ENCODE peak calls at places on chromosomes 11 and 22, in four cellular contexts. One of them, this sample, is unnamed.

GRCh38 chr11:6523253-6523652 is 26.2 kb downstream of the DNHD1 start:
- DNase-seq in GM12878: no peak
- DNase-seq in IMR-90: peak
- DNase-seq in K562: no peak
- DNase-seq in this sample: peak

GRCh38 chr11:124882339-124883071 is 15.2 kb downstream of the ROBO4 start:
- DNase-seq in GM12878: no peak
- DNase-seq in IMR-90: no peak
- DNase-seq in K562: no peak
- DNase-seq in this sample: peak

GRCh38 chr11:111019931-111020381 is 225.6 kb upstream of the POU2AF2 start:
- DNase-seq in GM12878: no peak
- DNase-seq in IMR-90: peak
- DNase-seq in K562: no peak
- DNase-seq in this sample: no peak

GRCh38 chr11:47175746-47176327 is 842 bp downstream of the ARFGAP2 start:
- DNase-seq in GM12878: no peak
- DNase-seq in IMR-90: no peak
- DNase-seq in K562: no peak
- DNase-seq in this sample: no peak

GRCh38 chr11:62402226-62402625 is 16.6 kb upstream of the SCGB1A1 start:
- DNase-seq in GM12878: no peak
- DNase-seq in IMR-90: no peak
- DNase-seq in K562: no peak
- DNase-seq in this sample: no peak

GRCh38 chr22:19057539-19057938 is 64.7 kb downstream of the DGCR2 start:
- DNase-seq in GM12878: no peak
- DNase-seq in IMR-90: no peak
- DNase-seq in K562: no peak
- DNase-seq in this sample: no peak

GRCh38 chr11:107916671-107917241 is 11.5 kb upstream of the RAB39A start:
- DNase-seq in GM12878: no peak
- DNase-seq in IMR-90: no peak
- DNase-seq in K562: peak
- DNase-seq in this sample: no peak

GRCh38 chr11:65454696-65455456 is 32.3 kb downstream of the NEAT1 start:
- DNase-seq in GM12878: peak
- DNase-seq in IMR-90: peak
- DNase-seq in K562: peak
- DNase-seq in this sample: peak

GRCh38 chr11:96049426-96049825 is 125.5 kb upstream of the MTMR2 start:
- DNase-seq in GM12878: no peak
- DNase-seq in IMR-90: peak
- DNase-seq in K562: no peak
- DNase-seq in this sample: no peak

GRCh38 chr11:10568486-10568941 is at the start of gene LYVE1:
- DNase-seq in GM12878: no peak
- DNase-seq in IMR-90: no peak
- DNase-seq in K562: no peak
- DNase-seq in this sample: peak

GRCh38 chr11:1323779-1324178 is 14.3 kb upstream of the TOLLIP start:
- DNase-seq in GM12878: no peak
- DNase-seq in IMR-90: no peak
- DNase-seq in K562: no peak
- DNase-seq in this sample: no peak

GRCh38 chr11:76822406-76822805 is 38.3 kb upstream of the ACER3 start:
- DNase-seq in GM12878: no peak
- DNase-seq in IMR-90: no peak
- DNase-seq in K562: no peak
- DNase-seq in this sample: no peak

GRCh38 chr11:113574586-113574985 is 99.4 kb upstream of the DRD2 start:
- DNase-seq in GM12878: no peak
- DNase-seq in IMR-90: no peak
- DNase-seq in K562: no peak
- DNase-seq in this sample: no peak

GRCh38 chr11:117796456-117797428 is at the start of gene DSCAML1:
- DNase-seq in GM12878: no peak
- DNase-seq in IMR-90: no peak
- DNase-seq in K562: peak
- DNase-seq in this sample: no peak

GRCh38 chr11:50267851-50268250 is 235.2 kb downstream of the OR4C45 start:
- DNase-seq in GM12878: no peak
- DNase-seq in IMR-90: no peak
- DNase-seq in K562: no peak
- DNase-seq in this sample: no peak

GRCh38 chr11:130037058-130037457 is 32.6 kb upstream of the APLP2 start:
- DNase-seq in GM12878: no peak
- DNase-seq in IMR-90: peak
- DNase-seq in K562: no peak
- DNase-seq in this sample: peak

GRCh38 chr11:4495487-4495886 is 13.0 kb downstream of the OR52K1 start:
- DNase-seq in GM12878: no peak
- DNase-seq in IMR-90: no peak
- DNase-seq in K562: no peak
- DNase-seq in this sample: no peak

GRCh38 chr11:102306048-102306575 is 11.2 kb upstream of the BIRC3 start:
- DNase-seq in GM12878: no peak
- DNase-seq in IMR-90: no peak
- DNase-seq in K562: no peak
- DNase-seq in this sample: no peak

GRCh38 chr11:62857541-62857982 is 18.2 kb upstream of the WDR74 start:
- DNase-seq in GM12878: no peak
- DNase-seq in IMR-90: peak
- DNase-seq in K562: no peak
- DNase-seq in this sample: no peak

GRCh38 chr22:43226368-43226979 is 39.5 kb upstream of the TTLL12 start:
- DNase-seq in GM12878: no peak
- DNase-seq in IMR-90: peak
- DNase-seq in K562: peak
- DNase-seq in this sample: no peak

GRCh38 chr11:81970886-81971285 is 762.8 kb downstream of the FAM181B start:
- DNase-seq in GM12878: no peak
- DNase-seq in IMR-90: no peak
- DNase-seq in K562: no peak
- DNase-seq in this sample: no peak

GRCh38 chr11:64741393-64742086 is 2.4 kb downstream of the RASGRP2 start:
- DNase-seq in GM12878: no peak
- DNase-seq in IMR-90: no peak
- DNase-seq in K562: no peak
- DNase-seq in this sample: no peak

GRCh38 chr11:67998150-67999045 is 5.5 kb downstream of the UNC93B1 start:
- DNase-seq in GM12878: no peak
- DNase-seq in IMR-90: no peak
- DNase-seq in K562: no peak
- DNase-seq in this sample: no peak

GRCh38 chr11:50073113-50074105 is 40.7 kb downstream of the OR4C45 start:
- DNase-seq in GM12878: no peak
- DNase-seq in IMR-90: no peak
- DNase-seq in K562: no peak
- DNase-seq in this sample: no peak

GRCh38 chr22:43007519-43008102 is 7.3 kb downstream of the PACSIN2 start:
- DNase-seq in GM12878: no peak
- DNase-seq in IMR-90: peak
- DNase-seq in K562: peak
- DNase-seq in this sample: no peak

GRCh38 chr11:34988294-34989255 is 72.2 kb downstream of the PDHX start:
- DNase-seq in GM12878: no peak
- DNase-seq in IMR-90: peak
- DNase-seq in K562: no peak
- DNase-seq in this sample: no peak

GRCh38 chr11:3130269-3131071 is 34.6 kb downstream of the OSBPL5 start:
- DNase-seq in GM12878: no peak
- DNase-seq in IMR-90: no peak
- DNase-seq in K562: no peak
- DNase-seq in this sample: no peak

GRCh38 chr11:114448749-114449484 is 9.7 kb downstream of the REXO2 start:
- DNase-seq in GM12878: no peak
- DNase-seq in IMR-90: peak
- DNase-seq in K562: no peak
- DNase-seq in this sample: no peak

GRCh38 chr22:44860311-44860710 is 107.9 kb downstream of the ARHGAP8 start:
- DNase-seq in GM12878: no peak
- DNase-seq in IMR-90: no peak
- DNase-seq in K562: no peak
- DNase-seq in this sample: no peak

GRCh38 chr11:4697583-4697982 is at the start of gene OR51E2:
- DNase-seq in GM12878: no peak
- DNase-seq in IMR-90: peak
- DNase-seq in K562: no peak
- DNase-seq in this sample: no peak

GRCh38 chr11:66326261-66327111 is 9.6 kb upstream of the CD248 start:
- DNase-seq in GM12878: no peak
- DNase-seq in IMR-90: no peak
- DNase-seq in K562: no peak
- DNase-seq in this sample: no peak

GRCh38 chr11:68993546-68993945 is 12.8 kb upstream of the MRGPRD start:
- DNase-seq in GM12878: no peak
- DNase-seq in IMR-90: no peak
- DNase-seq in K562: no peak
- DNase-seq in this sample: no peak

GRCh38 chr11:1460396-1460795 is 26.2 kb downstream of the MOB2 start:
- DNase-seq in GM12878: no peak
- DNase-seq in IMR-90: peak
- DNase-seq in K562: no peak
- DNase-seq in this sample: no peak

GRCh38 chr11:108664241-108664640 is 628 bp upstream of the DDX10 start:
- DNase-seq in GM12878: no peak
- DNase-seq in IMR-90: no peak
- DNase-seq in K562: no peak
- DNase-seq in this sample: no peak

GRCh38 chr11:43868852-43869567 is 11.6 kb upstream of the ALKBH3 start:
- DNase-seq in GM12878: peak
- DNase-seq in IMR-90: peak
- DNase-seq in K562: peak
- DNase-seq in this sample: peak

GRCh38 chr11:24142062-24142461 is 354.8 kb upstream of the LUZP2 start:
- DNase-seq in GM12878: no peak
- DNase-seq in IMR-90: no peak
- DNase-seq in K562: no peak
- DNase-seq in this sample: no peak

GRCh38 chr11:107928046-107928766 is at the start of gene RAB39A:
- DNase-seq in GM12878: peak
- DNase-seq in IMR-90: peak
- DNase-seq in K562: peak
- DNase-seq in this sample: peak

GRCh38 chr11:23113887-23114216 is 253.6 kb upstream of the CCDC179 start:
- DNase-seq in GM12878: no peak
- DNase-seq in IMR-90: no peak
- DNase-seq in K562: no peak
- DNase-seq in this sample: no peak

GRCh38 chr11:23112390-23112789 is 252.1 kb upstream of the CCDC179 start:
- DNase-seq in GM12878: no peak
- DNase-seq in IMR-90: no peak
- DNase-seq in K562: no peak
- DNase-seq in this sample: no peak

GRCh38 chr11:23112987-23113886 is 253.0 kb upstream of the CCDC179 start:
- DNase-seq in GM12878: no peak
- DNase-seq in IMR-90: peak
- DNase-seq in K562: no peak
- DNase-seq in this sample: peak
- TF ChIP-seq FOS in GM12878: no peak
- TF ChIP-seq FOS in IMR-90: no peak
- TF ChIP-seq FOS in K562: no peak
- TF ChIP-seq FOS in this sample: peak

GRCh38 chr22:28951969-28952521 is 68.7 kb downstream of the ZNRF3 start:
- DNase-seq in GM12878: no peak
- DNase-seq in IMR-90: peak
- DNase-seq in K562: no peak
- DNase-seq in this sample: no peak
- TF ChIP-seq CTCF in GM12878: no peak
- TF ChIP-seq CTCF in IMR-90: peak
- TF ChIP-seq CTCF in K562: no peak
- TF ChIP-seq CTCF in this sample: no peak

DNA sequence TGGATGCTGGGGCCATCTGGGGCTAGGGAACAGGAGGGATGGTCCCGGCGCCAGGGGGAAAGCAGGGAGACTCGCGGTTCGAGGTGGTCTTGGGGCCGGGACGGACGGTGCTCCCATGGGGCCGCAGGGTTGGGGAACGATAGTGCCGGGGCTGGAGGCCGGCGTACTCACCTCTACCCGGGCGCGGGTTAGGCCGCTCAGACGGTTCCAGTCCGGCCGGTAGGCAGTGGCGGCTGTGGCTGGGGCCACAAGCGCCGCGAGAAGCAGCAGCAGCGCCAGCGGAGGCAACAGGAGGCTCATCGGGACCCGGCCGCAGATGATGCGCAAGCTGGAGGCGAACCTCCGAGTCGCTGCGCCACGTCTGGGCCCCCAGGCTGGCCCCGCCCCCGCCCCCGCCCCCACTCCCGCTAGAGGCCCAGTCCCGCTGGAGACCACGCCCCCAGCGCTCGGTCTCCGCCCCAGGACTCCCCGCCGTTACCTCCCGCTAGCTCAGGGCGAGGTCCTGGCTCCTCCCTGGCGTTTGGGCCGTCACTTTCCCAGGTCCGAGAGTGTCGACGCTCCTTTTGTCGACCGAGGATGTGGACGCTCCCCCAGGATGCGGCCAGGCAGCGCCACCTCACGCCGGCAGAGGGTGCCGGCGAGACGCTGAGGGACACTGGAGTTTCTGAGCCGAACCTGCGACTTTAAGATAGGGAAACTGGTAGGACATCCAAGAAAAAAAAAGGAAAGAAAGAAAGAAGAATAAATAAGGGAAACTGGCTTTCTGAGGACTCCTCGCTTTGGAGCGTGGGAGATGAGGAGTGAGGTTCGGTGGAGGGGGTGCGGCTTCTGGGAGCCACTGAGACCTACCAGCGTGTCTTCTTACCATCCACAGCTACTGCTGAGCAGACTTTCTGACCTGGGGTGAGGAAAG is at the start of gene SELENOM:
- DNase-seq in GM12878: peak
- DNase-seq in IMR-90: peak
- DNase-seq in K562: peak
- DNase-seq in this sample: peak
- TF ChIP-seq POLR2A in GM12878: peak
- TF ChIP-seq POLR2A in IMR-90: peak
- TF ChIP-seq POLR2A in K562: no peak
- TF ChIP-seq POLR2A in this sample: peak

GRCh38 chr11:105719073-105719846 is 109.4 kb downstream of the GRIA4 start:
- DNase-seq in GM12878: peak
- DNase-seq in IMR-90: peak
- DNase-seq in K562: no peak
- DNase-seq in this sample: peak
- TF ChIP-seq FOS in GM12878: no peak
- TF ChIP-seq FOS in IMR-90: peak
- TF ChIP-seq FOS in K562: no peak
- TF ChIP-seq FOS in this sample: peak

GRCh38 chr11:86955674-86956522 is 703 bp upstream of the FZD4 start:
- DNase-seq in GM12878: peak
- DNase-seq in IMR-90: peak
- DNase-seq in K562: peak
- DNase-seq in this sample: peak
- TF ChIP-seq CTCF in GM12878: no peak
- TF ChIP-seq CTCF in IMR-90: peak
- TF ChIP-seq CTCF in K562: peak
- TF ChIP-seq CTCF in this sample: no peak

This sample was measured in endothelial cell of umbilical vein.